ENCODE peak calls at places on chromosomes 2 and 18, in seven cellular contexts. P is A549, N is BJ, Y is lung, G is IMR-90, V is Peyer's patch, T is dorsolateral prefrontal cortex. L is an unnamed sample.

GRCh38 chr18:76450452-76450851 is 44.6 kb downstream of the ZNF516 start:
- DNase-seq in N (no peak), Y (no peak), G (peak; percentile 50), V (no peak), T (no peak), P (no peak), L (no peak)

GRCh38 chr2:46735730-46736493 is 179.7 kb downstream of the MCFD2 start:
- DNase-seq in T (no peak), G (no peak), N (no peak), V (no peak), Y (no peak), P (no peak), L (no peak)

GRCh38 chr2:85015653-85016360 is 44.8 kb downstream of the KCMF1 start:
- DNase-seq in Y (no peak), P (no peak), T (no peak), G (no peak), N (no peak), V (no peak), L (peak; percentile 29)

GRCh38 chr2:3025984-3026383 is 351.6 kb downstream of the EIPR1 start:
- DNase-seq in T (no peak), Y (no peak), G (no peak), P (no peak), V (no peak), N (no peak), L (no peak)

GRCh38 chr18:78429127-78430108 is 550.2 kb upstream of the SALL3 start:
- DNase-seq in Y (no peak), V (no peak), G (no peak), N (no peak), P (no peak), T (no peak), L (no peak)

GRCh38 chr2:86223098-86223681 is 23.9 kb downstream of the MRPL35 start:
- DNase-seq in G (peak; percentile 50), Y (no peak), N (no peak), T (peak; percentile 62), V (no peak), P (no peak), L (peak; percentile 75)

GRCh38 chr18:23377669-23378469 is 75.2 kb upstream of the RIOK3 start:
- DNase-seq in T (no peak), P (peak; percentile 34), Y (no peak), V (no peak), N (peak; percentile 69), G (peak; percentile 92), L (peak; percentile 93)

GRCh38 chr2:191155608-191156071 is 4.8 kb upstream of the STAT4 start:
- DNase-seq in Y (no peak), T (no peak), V (no peak), N (no peak), G (peak; percentile 70), P (peak; percentile 35), L (peak; percentile 84)

GRCh38 chr2:96536445-96537065 is at the start of gene ARID5A:
- DNase-seq in P (peak; percentile 90), Y (peak; percentile 93), G (peak; percentile 85), T (peak; percentile 93), N (no peak), V (peak; percentile 92), L (peak; percentile 90)

GRCh38 chr18:28176674-28176932 is 327 bp downstream of the CDH2 start:
- DNase-seq in N (no peak), P (peak; percentile 5), V (no peak), Y (no peak), T (peak; percentile 17), G (no peak), L (no peak)

GRCh38 chr2:227377461-227378351 is 1.4 kb downstream of the TM4SF20 start:
- DNase-seq in T (no peak), N (no peak), P (no peak), G (no peak), V (no peak), Y (no peak), L (no peak)

GRCh38 chr2:138930571-138930970 is 150.4 kb upstream of the NXPH2 start:
- DNase-seq in Y (no peak), G (no peak), T (no peak), N (no peak), V (no peak), P (no peak), L (no peak)

GRCh38 chr18:48590678-48591077 is 51.8 kb downstream of the CTIF start:
- DNase-seq in N (peak; percentile 69), V (no peak), G (peak; percentile 94), P (peak; percentile 20), T (no peak), Y (no peak), L (peak; percentile 94)

GRCh38 chr2:177501186-177501585 is 108.6 kb downstream of the AGPS start:
- DNase-seq in V (no peak), Y (no peak), G (no peak), P (no peak), T (no peak), N (no peak), L (no peak)

GRCh38 chr2:136118819-136119716 is 1.1 kb upstream of the CXCR4 start:
- DNase-seq in Y (peak; percentile 53), G (no peak), V (peak; percentile 74), T (no peak), P (no peak), N (no peak), L (no peak)

GRCh38 chr2:2707111-2708035 is 376.3 kb upstream of the MYT1L start:
- DNase-seq in P (no peak), N (no peak), V (no peak), G (no peak), T (peak; percentile 20), Y (no peak), L (no peak)

GRCh38 chr18:63831080-63831788 is 56.0 kb downstream of the SERPINB7 start:
- DNase-seq in Y (no peak), P (no peak), N (peak; percentile 49), T (no peak), G (peak; percentile 84), V (no peak), L (peak; percentile 66)

DNA sequence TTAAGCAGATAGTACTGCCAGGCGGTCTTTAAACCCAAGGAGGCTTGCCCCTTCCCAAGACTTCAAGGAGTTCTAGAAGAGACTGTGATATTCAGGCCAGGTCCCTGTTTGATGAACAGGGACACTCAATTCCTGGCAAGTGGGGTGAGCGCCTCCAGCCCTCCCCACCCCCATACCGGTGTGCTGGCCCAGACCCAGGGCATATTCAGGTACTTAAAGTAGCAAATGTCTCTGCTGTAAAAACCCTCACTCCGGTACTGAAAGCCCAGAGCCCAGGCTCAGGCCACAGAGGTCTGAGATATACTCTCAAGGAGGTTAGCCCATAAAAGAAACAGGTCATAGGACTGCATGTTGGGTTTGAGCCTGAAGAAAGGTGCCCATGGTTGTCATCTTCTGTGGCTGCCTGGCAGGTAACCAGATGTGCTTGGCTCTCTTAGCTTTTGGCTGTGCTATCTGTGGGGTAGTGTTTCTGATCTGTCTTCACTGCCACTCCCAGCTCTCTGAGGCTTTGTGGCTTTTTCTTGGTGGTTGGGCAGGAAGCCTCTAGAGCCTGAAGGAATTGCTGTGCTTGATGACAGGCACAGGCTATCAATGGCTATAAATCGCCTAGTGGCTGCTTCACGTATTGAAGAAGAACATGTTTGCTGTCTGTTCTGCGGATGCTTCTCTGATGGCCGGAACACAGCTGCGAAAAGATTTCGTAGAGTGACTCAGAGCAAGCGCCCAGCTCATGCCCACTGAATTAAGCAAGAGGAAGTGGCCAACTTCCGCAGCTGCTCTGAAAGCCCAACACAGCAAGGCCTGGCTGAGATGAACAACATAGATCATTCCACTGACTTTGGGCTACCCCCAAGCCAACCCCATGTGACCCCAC is 63.3 kb upstream of the ALPP start:
- DNase-seq in V (peak; percentile 48), Y (peak; percentile 65), N (peak; percentile 52), G (peak; percentile 30), T (peak; percentile 36), P (no peak), L (peak; percentile 42)
- TF ChIP-seq CTCF in V (peak; percentile 35), Y (peak; percentile 3), N (peak; percentile 11), G (no peak), T (no peak), P (no peak), L (no peak)

DNA sequence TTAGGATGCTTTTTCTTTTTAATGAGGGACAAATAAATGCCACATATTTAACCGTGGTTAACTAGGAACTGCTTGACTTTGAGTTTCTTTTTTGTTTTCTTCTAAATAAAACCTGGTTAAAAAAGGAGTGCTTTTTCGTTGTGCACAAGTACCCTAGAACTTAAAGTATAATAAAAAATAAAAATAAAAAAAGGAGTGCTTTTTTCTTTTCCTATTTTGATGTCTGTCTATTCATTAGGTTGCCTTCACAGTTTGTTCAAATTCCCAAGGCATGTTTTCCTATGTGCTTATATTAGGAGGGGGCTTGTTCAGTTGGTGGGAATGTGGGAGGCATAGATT is 4.4 kb downstream of the FOSL2 start:
- DNase-seq in P (no peak), G (no peak), Y (no peak), T (no peak), N (no peak), V (no peak), L (no peak)
- H3K4me3 ChIP-seq in P (peak overlapping the region; percentile 78), G (peak overlapping the region; percentile 91), Y (no peak overlapping the region), T (peak overlapping the region; percentile 28), N (peak overlapping the region; percentile 97), V (no peak overlapping the region), L (peak overlapping the region; percentile 93)

GRCh38 chr2:23639406-23639982 is 254.5 kb downstream of the KLHL29 start:
- DNase-seq in G (no peak), V (no peak), T (no peak), P (no peak), N (no peak), Y (no peak), L (no peak)
- TF ChIP-seq CTCF in G (no peak), V (no peak), T (no peak), P (no peak), N (no peak), Y (no peak), L (no peak)

GRCh38 chr18:36724169-36724568 is 104.6 kb downstream of the TPGS2 start:
- DNase-seq in Y (no peak), V (no peak), N (no peak), T (no peak), G (no peak), P (no peak), L (no peak)
- H3K4me3 ChIP-seq in Y (no peak overlapping the region), V (no peak overlapping the region), N (no peak overlapping the region), T (peak overlapping the region; percentile 21), G (no peak overlapping the region), P (no peak overlapping the region), L (no peak overlapping the region)

GRCh38 chr2:109021895-109022300 is 32.9 kb upstream of the EDAR start:
- DNase-seq in N (no peak), Y (no peak), T (no peak), G (no peak), V (no peak), P (no peak), L (no peak)
- TF ChIP-seq CTCF in N (no peak), Y (no peak), T (no peak), G (no peak), V (no peak), P (no peak), L (no peak)